ENCODE peak calls at places on chromosomes 1 and 21, in nine cellular contexts. K is naive thymus-derived CD8-positive, alpha-beta T cell; E is stomach; W is mesothelial cell of epicardium; Z is foreskin fibroblast; L is fibroblast of mammary gland; P is ELR; H is HCEC 1CT; Y is DMS79. R is an unnamed sample.

GRCh38 chr1:82807563-82807962 is 1006.8 kb downstream of the ADGRL2 start:
- DNase-seq in K (no peak), E (no peak), W (no peak), Z (no peak), L (no peak), P (no peak), H (no peak), Y (no peak), R (no peak)

GRCh38 chr1:29478046-29478791 is 241.9 kb downstream of the PTPRU start:
- DNase-seq in K (no peak), E (peak; percentile 10), W (peak; percentile 37), Z (no peak), L (no peak), P (no peak), H (no peak), Y (no peak), R (no peak)

GRCh38 chr1:76668046-76668445 is 199.2 kb upstream of the ST6GALNAC5 start:
- DNase-seq in K (no peak), E (no peak), W (no peak), Z (peak; percentile 1), L (no peak), P (no peak), H (no peak), Y (peak; percentile 47), R (no peak)

GRCh38 chr1:21072721-21073120 is 104.0 kb downstream of the EIF4G3 start:
- DNase-seq in K (no peak), E (no peak), W (no peak), Z (peak; percentile 69), L (peak; percentile 50), P (peak; percentile 52), H (peak; percentile 72), Y (no peak), R (no peak)

GRCh38 chr21:45073301-45074047 is 906 bp upstream of the ADARB1 start:
- DNase-seq in K (no peak), E (peak; percentile 51), W (peak; percentile 57), Z (peak; percentile 41), L (peak; percentile 19), P (peak; percentile 19), H (peak; percentile 9), Y (no peak), R (peak; percentile 47)

GRCh38 chr1:200179781-200180160 is 152.3 kb downstream of the NR5A2 start:
- DNase-seq in K (no peak), E (no peak), W (no peak), Z (no peak), L (no peak), P (peak; percentile 25), H (peak; percentile 17), Y (no peak), R (no peak)

GRCh38 chr1:218344814-218345672 is at the start of gene TGFB2:
- DNase-seq in K (no peak), E (no peak), W (no peak), Z (peak; percentile 71), L (peak; percentile 69), P (peak; percentile 76), H (peak; percentile 37), Y (no peak), R (no peak)

GRCh38 chr1:209883341-209883971 is 54.6 kb upstream of the SYT14 start:
- DNase-seq in K (no peak), E (no peak), W (no peak), Z (peak; percentile 79), L (peak; percentile 79), P (peak; percentile 83), H (peak; percentile 74), Y (peak; percentile 74), R (no peak)

GRCh38 chr1:30748098-30748698 is 9.4 kb downstream of the LAPTM5 start:
- DNase-seq in K (no peak), E (no peak), W (no peak), Z (peak; percentile 49), L (peak; percentile 29), P (no peak), H (no peak), Y (peak; percentile 66), R (no peak)

GRCh38 chr1:110647254-110647891 is 27.4 kb downstream of the KCNA3 start:
- DNase-seq in K (no peak), E (no peak), W (no peak), Z (peak; percentile 65), L (peak; percentile 22), P (peak; percentile 31), H (peak; percentile 89), Y (no peak), R (no peak)

GRCh38 chr1:169550294-169550693 is 36.0 kb downstream of the F5 start:
- DNase-seq in K (peak; percentile 5), E (no peak), W (no peak), Z (peak; percentile 61), L (peak; percentile 57), P (peak; percentile 58), H (peak; percentile 44), Y (no peak), R (no peak)

GRCh38 chr1:93607814-93608187 is 73.8 kb downstream of the BCAR3 start:
- DNase-seq in K (no peak), E (no peak), W (no peak), Z (peak; percentile 72), L (peak; percentile 93), P (peak; percentile 73), H (peak; percentile 75), Y (no peak), R (no peak)

GRCh38 chr21:26120833-26121232 is 49.7 kb downstream of the APP start:
- DNase-seq in K (no peak), E (no peak), W (no peak), Z (no peak), L (peak; percentile 38), P (no peak), H (no peak), Y (no peak), R (no peak)

GRCh38 chr1:20063861-20064292 is 6.1 kb upstream of the PLA2G5 start:
- DNase-seq in K (no peak), E (no peak), W (no peak), Z (peak; percentile 70), L (peak; percentile 95), P (peak; percentile 87), H (peak; percentile 98), Y (no peak), R (no peak)

GRCh38 chr1:5985250-5985649 is 7.0 kb downstream of the NPHP4 start:
- DNase-seq in K (no peak), E (no peak), W (no peak), Z (no peak), L (no peak), P (no peak), H (no peak), Y (no peak), R (no peak)

GRCh38 chr1:211376807-211377206 is 50.2 kb downstream of the TRAF5 start:
- DNase-seq in K (no peak), E (no peak), W (no peak), Z (no peak), L (no peak), P (peak; percentile 46), H (no peak), Y (no peak), R (no peak)

GRCh38 chr1:31524196-31524967 is 51.9 kb upstream of the TINAGL1 start:
- DNase-seq in K (no peak), E (no peak), W (no peak), Z (no peak), L (no peak), P (no peak), H (no peak), Y (no peak), R (no peak)

GRCh38 chr1:12056331-12056841 is 6.7 kb upstream of the TNFRSF8 start:
- DNase-seq in K (no peak), E (no peak), W (no peak), Z (no peak), L (no peak), P (peak; percentile 66), H (peak; percentile 9), Y (no peak), R (no peak)

GRCh38 chr1:183310753-183311465 is 107.3 kb downstream of the NMNAT2 start:
- DNase-seq in K (no peak), E (no peak), W (no peak), Z (no peak), L (no peak), P (no peak), H (no peak), Y (no peak), R (no peak)

GRCh38 chr1:32919811-32920733 is 18.9 kb upstream of the TMEM54 start:
- DNase-seq in K (no peak), E (peak; percentile 5), W (no peak), Z (peak; percentile 49), L (peak; percentile 59), P (peak; percentile 67), H (peak; percentile 15), Y (no peak), R (no peak)

GRCh38 chr1:227739636-227740035 is 4.4 kb downstream of the SNAP47 start:
- DNase-seq in K (no peak), E (no peak), W (no peak), Z (no peak), L (no peak), P (no peak), H (no peak), Y (no peak), R (no peak)

GRCh38 chr1:219220945-219221344 is 47.3 kb downstream of the LYPLAL1 start:
- DNase-seq in K (no peak), E (no peak), W (no peak), Z (peak; percentile 27), L (no peak), P (peak; percentile 7), H (peak; percentile 6), Y (no peak), R (no peak)

GRCh38 chr1:15341634-15342375 is 67.9 kb upstream of the EFHD2 start:
- DNase-seq in K (no peak), E (no peak), W (no peak), Z (peak; percentile 77), L (peak; percentile 56), P (peak; percentile 75), H (peak; percentile 60), Y (no peak), R (no peak)

GRCh38 chr1:58991305-58991704 is 207.5 kb upstream of the JUN start:
- DNase-seq in K (no peak), E (no peak), W (no peak), Z (no peak), L (no peak), P (no peak), H (no peak), Y (no peak), R (no peak)

GRCh38 chr1:7042322-7043231 is 257.3 kb downstream of the CAMTA1 start:
- DNase-seq in K (no peak), E (no peak), W (no peak), Z (peak; percentile 50), L (peak; percentile 48), P (peak; percentile 55), H (peak; percentile 27), Y (peak; percentile 25), R (no peak)

GRCh38 chr1:193569696-193570269 is 383.4 kb upstream of the B3GALT2 start:
- DNase-seq in K (peak; percentile 6), E (no peak), W (no peak), Z (peak; percentile 73), L (peak; percentile 2), P (peak; percentile 63), H (peak; percentile 25), Y (no peak), R (no peak)

GRCh38 chr1:197213193-197213592 is 54.9 kb upstream of the CRB1 start:
- DNase-seq in K (no peak), E (no peak), W (no peak), Z (no peak), L (no peak), P (no peak), H (no peak), Y (no peak), R (no peak)

GRCh38 chr1:151347523-151348246 is 633 bp upstream of the RFX5 start:
- DNase-seq in K (no peak), E (no peak), W (no peak), Z (peak; percentile 24), L (peak; percentile 19), P (peak; percentile 36), H (peak; percentile 42), Y (no peak), R (no peak)

GRCh38 chr1:47779613-47780012 is 217.6 kb downstream of the TRABD2B start:
- DNase-seq in K (no peak), E (no peak), W (no peak), Z (no peak), L (no peak), P (no peak), H (no peak), Y (no peak), R (no peak)

GRCh38 chr1:94253456-94254042 is 16.2 kb upstream of the ARHGAP29 start:
- DNase-seq in K (no peak), E (peak; percentile 62), W (no peak), Z (no peak), L (no peak), P (no peak), H (no peak), Y (no peak), R (no peak)

GRCh38 chr1:156641761-156642264 is at the start of gene BCAN:
- DNase-seq in K (no peak), E (no peak), W (no peak), Z (peak; percentile 68), L (no peak), P (no peak), H (no peak), Y (no peak), R (no peak)

R was measured in Peyer's patch.